ENCODE peak calls at places on chromosomes 5 and 9, in five cellular contexts. One of them, this sample, is unnamed.

GRCh38 chr5:100647461-100648230 is 112.5 kb downstream of the FAM174A start:
- DNase-seq in putamen: peak
- DNase-seq in Caki2: peak
- DNase-seq in fibroblast of mammary gland: no peak
- DNase-seq in HFF-Myc: no peak
- DNase-seq in this sample: no peak

GRCh38 chr9:128067898-128068655 is at the start of gene SLC25A25:
- DNase-seq in HFF-Myc: peak
- DNase-seq in putamen: peak
- DNase-seq in fibroblast of mammary gland: peak
- DNase-seq in Caki2: peak
- DNase-seq in this sample: peak

GRCh38 chr9:37292896-37293295 is 129.6 kb upstream of the GRHPR start:
- DNase-seq in putamen: no peak
- DNase-seq in HFF-Myc: no peak
- DNase-seq in Caki2: no peak
- DNase-seq in fibroblast of mammary gland: no peak
- DNase-seq in this sample: no peak

GRCh38 chr9:109039539-109039938 is 26.2 kb upstream of the CTNNAL1 start:
- DNase-seq in Caki2: no peak
- DNase-seq in fibroblast of mammary gland: no peak
- DNase-seq in putamen: no peak
- DNase-seq in HFF-Myc: no peak
- DNase-seq in this sample: no peak

GRCh38 chr9:16671591-16672137 is 198.8 kb downstream of the BNC2 start:
- DNase-seq in fibroblast of mammary gland: peak
- DNase-seq in putamen: no peak
- DNase-seq in HFF-Myc: no peak
- DNase-seq in Caki2: peak
- DNase-seq in this sample: no peak

GRCh38 chr5:126723643-126724042 is 53.3 kb upstream of the LMNB1 start:
- DNase-seq in HFF-Myc: no peak
- DNase-seq in fibroblast of mammary gland: peak
- DNase-seq in Caki2: no peak
- DNase-seq in putamen: no peak
- DNase-seq in this sample: no peak

GRCh38 chr9:130499804-130500263 is 55.1 kb downstream of the ASS1 start:
- DNase-seq in fibroblast of mammary gland: no peak
- DNase-seq in HFF-Myc: no peak
- DNase-seq in Caki2: peak
- DNase-seq in putamen: no peak
- DNase-seq in this sample: no peak

GRCh38 chr5:78364005-78364404 is 3.6 kb downstream of the SCAMP1 start:
- DNase-seq in putamen: no peak
- DNase-seq in fibroblast of mammary gland: no peak
- DNase-seq in Caki2: no peak
- DNase-seq in HFF-Myc: no peak
- DNase-seq in this sample: no peak

GRCh38 chr5:73945505-73945904 is 319.5 kb downstream of the ARHGEF28 start:
- DNase-seq in fibroblast of mammary gland: no peak
- DNase-seq in putamen: no peak
- DNase-seq in Caki2: no peak
- DNase-seq in HFF-Myc: no peak
- DNase-seq in this sample: no peak

GRCh38 chr9:73810585-73811215 is 659.0 kb downstream of the ANXA1 start:
- DNase-seq in putamen: no peak
- DNase-seq in HFF-Myc: no peak
- DNase-seq in Caki2: no peak
- DNase-seq in fibroblast of mammary gland: peak
- DNase-seq in this sample: no peak

GRCh38 chr5:131245948-131246347 is 17.9 kb upstream of the CDC42SE2 start:
- DNase-seq in fibroblast of mammary gland: no peak
- DNase-seq in putamen: no peak
- DNase-seq in HFF-Myc: no peak
- DNase-seq in Caki2: no peak
- DNase-seq in this sample: no peak

GRCh38 chr9:118439446-118439845 is 735.2 kb downstream of the TLR4 start:
- DNase-seq in HFF-Myc: no peak
- DNase-seq in Caki2: no peak
- DNase-seq in fibroblast of mammary gland: no peak
- DNase-seq in putamen: no peak
- DNase-seq in this sample: no peak

GRCh38 chr5:123035950-123036390 is 555 bp downstream of the PPIC start:
- DNase-seq in Caki2: peak
- DNase-seq in HFF-Myc: no peak
- DNase-seq in putamen: no peak
- DNase-seq in fibroblast of mammary gland: peak
- DNase-seq in this sample: no peak

GRCh38 chr5:43514816-43515677 is at the start of gene C5orf34:
- DNase-seq in fibroblast of mammary gland: peak
- DNase-seq in putamen: peak
- DNase-seq in HFF-Myc: peak
- DNase-seq in Caki2: peak
- DNase-seq in this sample: peak

GRCh38 chr9:37988041-37988440 is 81.0 kb downstream of the SHB start:
- DNase-seq in HFF-Myc: no peak
- DNase-seq in putamen: no peak
- DNase-seq in fibroblast of mammary gland: no peak
- DNase-seq in Caki2: no peak
- DNase-seq in this sample: no peak

GRCh38 chr5:68134669-68135313 is 80.8 kb upstream of the PIK3R1 start:
- DNase-seq in Caki2: no peak
- DNase-seq in putamen: no peak
- DNase-seq in fibroblast of mammary gland: no peak
- DNase-seq in HFF-Myc: no peak
- DNase-seq in this sample: no peak

GRCh38 chr5:123545506-123545905 is 33.5 kb downstream of the CSNK1G3 start:
- DNase-seq in fibroblast of mammary gland: peak
- DNase-seq in Caki2: peak
- DNase-seq in putamen: no peak
- DNase-seq in HFF-Myc: no peak
- DNase-seq in this sample: no peak

GRCh38 chr5:141742144-141742543 is 60.1 kb upstream of the ARAP3 start:
- DNase-seq in fibroblast of mammary gland: no peak
- DNase-seq in HFF-Myc: no peak
- DNase-seq in putamen: no peak
- DNase-seq in Caki2: no peak
- DNase-seq in this sample: no peak

GRCh38 chr5:138953370-138954256 is 78.5 kb upstream of the LRRTM2 start:
- DNase-seq in HFF-Myc: no peak
- DNase-seq in fibroblast of mammary gland: peak
- DNase-seq in Caki2: peak
- DNase-seq in putamen: peak
- DNase-seq in this sample: no peak

GRCh38 chr5:150131978-150132694 is 23.5 kb downstream of the PDGFRB start:
- DNase-seq in fibroblast of mammary gland: peak
- DNase-seq in putamen: no peak
- DNase-seq in HFF-Myc: no peak
- DNase-seq in Caki2: no peak
- DNase-seq in this sample: no peak

GRCh38 chr5:174720066-174720611 is 4.2 kb upstream of the MSX2 start:
- DNase-seq in Caki2: no peak
- DNase-seq in putamen: no peak
- DNase-seq in HFF-Myc: no peak
- DNase-seq in fibroblast of mammary gland: no peak
- DNase-seq in this sample: no peak

GRCh38 chr5:181260720-181261319 is at the start of gene TRIM52:
- DNase-seq in fibroblast of mammary gland: peak
- DNase-seq in HFF-Myc: peak
- DNase-seq in putamen: peak
- DNase-seq in Caki2: peak
- DNase-seq in this sample: peak

GRCh38 chr9:122518841-122519240 is at the start of gene OR1J4:
- DNase-seq in HFF-Myc: no peak
- DNase-seq in fibroblast of mammary gland: no peak
- DNase-seq in Caki2: no peak
- DNase-seq in putamen: no peak
- DNase-seq in this sample: no peak

GRCh38 chr5:181205402-181205734 is 372 bp upstream of the TRIM7 start:
- DNase-seq in Caki2: peak
- DNase-seq in putamen: no peak
- DNase-seq in HFF-Myc: no peak
- DNase-seq in fibroblast of mammary gland: no peak
- DNase-seq in this sample: no peak

GRCh38 chr9:79565245-79565644 is 6.5 kb upstream of the TLE4 start:
- DNase-seq in Caki2: no peak
- DNase-seq in fibroblast of mammary gland: no peak
- DNase-seq in HFF-Myc: no peak
- DNase-seq in putamen: no peak
- DNase-seq in this sample: no peak

GRCh38 chr5:139956342-139956741 is 86.8 kb downstream of the NRG2 start:
- DNase-seq in Caki2: no peak
- DNase-seq in HFF-Myc: no peak
- DNase-seq in putamen: no peak
- DNase-seq in fibroblast of mammary gland: no peak
- DNase-seq in this sample: no peak

GRCh38 chr5:121707196-121707595 is 144.5 kb upstream of the FTMT start:
- DNase-seq in HFF-Myc: no peak
- DNase-seq in fibroblast of mammary gland: no peak
- DNase-seq in putamen: no peak
- DNase-seq in Caki2: no peak
- DNase-seq in this sample: no peak

GRCh38 chr9:116877072-116877471 is 190.0 kb downstream of the TRIM32 start:
- DNase-seq in fibroblast of mammary gland: no peak
- DNase-seq in HFF-Myc: no peak
- DNase-seq in Caki2: peak
- DNase-seq in putamen: no peak
- DNase-seq in this sample: no peak

GRCh38 chr5:73387630-73388370 is 60.8 kb downstream of the FOXD1 start:
- DNase-seq in fibroblast of mammary gland: no peak
- DNase-seq in HFF-Myc: no peak
- DNase-seq in putamen: no peak
- DNase-seq in Caki2: no peak
- DNase-seq in this sample: no peak

GRCh38 chr5:169178269-169178668 is 122.7 kb downstream of the SLIT3 start:
- DNase-seq in Caki2: no peak
- DNase-seq in fibroblast of mammary gland: no peak
- DNase-seq in HFF-Myc: no peak
- DNase-seq in putamen: no peak
- DNase-seq in this sample: no peak

GRCh38 chr5:37717613-37718431 is 122.0 kb downstream of the GDNF start:
- DNase-seq in HFF-Myc: peak
- DNase-seq in Caki2: peak
- DNase-seq in fibroblast of mammary gland: peak
- DNase-seq in putamen: no peak
- DNase-seq in this sample: peak

GRCh38 chr9:129343697-129344375 is 165.8 kb upstream of the IER5L start:
- DNase-seq in Caki2: no peak
- DNase-seq in putamen: peak
- DNase-seq in fibroblast of mammary gland: peak
- DNase-seq in HFF-Myc: no peak
- DNase-seq in this sample: no peak

GRCh38 chr9:71506821-71507220 is 261.5 kb downstream of the CEMIP2 start:
- DNase-seq in fibroblast of mammary gland: peak
- DNase-seq in putamen: no peak
- DNase-seq in HFF-Myc: no peak
- DNase-seq in Caki2: peak
- DNase-seq in this sample: no peak

GRCh38 chr9:127927457-127928231 is 2.9 kb downstream of the PIP5KL1 start:
- DNase-seq in HFF-Myc: no peak
- DNase-seq in fibroblast of mammary gland: no peak
- DNase-seq in putamen: no peak
- DNase-seq in Caki2: no peak
- DNase-seq in this sample: peak

GRCh38 chr5:137954131-137954879 is 65.0 kb downstream of the PKD2L2 start:
- DNase-seq in putamen: no peak
- DNase-seq in Caki2: peak
- DNase-seq in fibroblast of mammary gland: peak
- DNase-seq in HFF-Myc: peak
- DNase-seq in this sample: no peak